ENCODE peak calls at places on chromosome 5, in ten cellular contexts. One of them, this sample, is unnamed.
A peak's percentile ranks its signal among the peaks of the same experiment; 100 is the strongest.

GRCh38 chr5:132471006-132471907 is 19.3 kb downstream of the IRF1 start:
- DNase-seq in stimulated activated CD8-positive, alpha-beta memory T cell treated with anti-CD3 and anti-CD28 coated beads, Interleukin-2, amount 100 ng/mL, for 48 hours: no peak
- DNase-seq in lung microvascular endothelial cell: no peak
- DNase-seq in endodermal cell: no peak
- DNase-seq in OCI-LY7: no peak
- DNase-seq in omental fat pad: peak; percentile 13
- DNase-seq in COR-L47: peak; percentile 73
- DNase-seq in NCI-H2081: no peak
- DNase-seq in GM04503: no peak
- DNase-seq in stimulated activated CD4-positive, alpha-beta T cell treated with anti-CD3 and anti-CD28 coated beads, Interleukin-15, amount 100 ng/mL, for 48 hours: no peak
- DNase-seq in this sample: no peak

GRCh38 chr5:178290376-178290775 is 57.8 kb upstream of the PHYKPL start:
- DNase-seq in COR-L47: no peak
- DNase-seq in stimulated activated CD8-positive, alpha-beta memory T cell treated with anti-CD3 and anti-CD28 coated beads, Interleukin-2, amount 100 ng/mL, for 48 hours: no peak
- DNase-seq in omental fat pad: no peak
- DNase-seq in lung microvascular endothelial cell: no peak
- DNase-seq in stimulated activated CD4-positive, alpha-beta T cell treated with anti-CD3 and anti-CD28 coated beads, Interleukin-15, amount 100 ng/mL, for 48 hours: no peak
- DNase-seq in NCI-H2081: no peak
- DNase-seq in GM04503: no peak
- DNase-seq in endodermal cell: no peak
- DNase-seq in OCI-LY7: no peak
- DNase-seq in this sample: no peak

GRCh38 chr5:152288499-152288898 is 116.6 kb downstream of the NMUR2 start:
- DNase-seq in GM04503: no peak
- DNase-seq in COR-L47: no peak
- DNase-seq in stimulated activated CD8-positive, alpha-beta memory T cell treated with anti-CD3 and anti-CD28 coated beads, Interleukin-2, amount 100 ng/mL, for 48 hours: no peak
- DNase-seq in NCI-H2081: no peak
- DNase-seq in stimulated activated CD4-positive, alpha-beta T cell treated with anti-CD3 and anti-CD28 coated beads, Interleukin-15, amount 100 ng/mL, for 48 hours: no peak
- DNase-seq in omental fat pad: no peak
- DNase-seq in endodermal cell: no peak
- DNase-seq in OCI-LY7: no peak
- DNase-seq in lung microvascular endothelial cell: no peak
- DNase-seq in this sample: no peak

GRCh38 chr5:626850-627249 is 14.7 kb downstream of the CEP72 start:
- DNase-seq in NCI-H2081: no peak
- DNase-seq in stimulated activated CD8-positive, alpha-beta memory T cell treated with anti-CD3 and anti-CD28 coated beads, Interleukin-2, amount 100 ng/mL, for 48 hours: no peak
- DNase-seq in omental fat pad: no peak
- DNase-seq in endodermal cell: no peak
- DNase-seq in OCI-LY7: no peak
- DNase-seq in GM04503: no peak
- DNase-seq in lung microvascular endothelial cell: no peak
- DNase-seq in COR-L47: no peak
- DNase-seq in stimulated activated CD4-positive, alpha-beta T cell treated with anti-CD3 and anti-CD28 coated beads, Interleukin-15, amount 100 ng/mL, for 48 hours: no peak
- DNase-seq in this sample: no peak

GRCh38 chr5:14107536-14107935 is 35.6 kb upstream of the TRIO start:
- DNase-seq in COR-L47: no peak
- DNase-seq in OCI-LY7: no peak
- DNase-seq in stimulated activated CD8-positive, alpha-beta memory T cell treated with anti-CD3 and anti-CD28 coated beads, Interleukin-2, amount 100 ng/mL, for 48 hours: no peak
- DNase-seq in NCI-H2081: no peak
- DNase-seq in endodermal cell: no peak
- DNase-seq in stimulated activated CD4-positive, alpha-beta T cell treated with anti-CD3 and anti-CD28 coated beads, Interleukin-15, amount 100 ng/mL, for 48 hours: no peak
- DNase-seq in omental fat pad: no peak
- DNase-seq in lung microvascular endothelial cell: peak; percentile 48
- DNase-seq in GM04503: no peak
- DNase-seq in this sample: no peak

GRCh38 chr5:6427689-6428088 is 21.0 kb upstream of the UBE2QL1 start:
- DNase-seq in COR-L47: no peak
- DNase-seq in stimulated activated CD8-positive, alpha-beta memory T cell treated with anti-CD3 and anti-CD28 coated beads, Interleukin-2, amount 100 ng/mL, for 48 hours: no peak
- DNase-seq in endodermal cell: no peak
- DNase-seq in NCI-H2081: no peak
- DNase-seq in GM04503: no peak
- DNase-seq in OCI-LY7: no peak
- DNase-seq in lung microvascular endothelial cell: no peak
- DNase-seq in stimulated activated CD4-positive, alpha-beta T cell treated with anti-CD3 and anti-CD28 coated beads, Interleukin-15, amount 100 ng/mL, for 48 hours: no peak
- DNase-seq in omental fat pad: no peak
- DNase-seq in this sample: no peak

GRCh38 chr5:143230676-143230996 is 172.8 kb downstream of the NR3C1 start:
- DNase-seq in COR-L47: no peak
- DNase-seq in endodermal cell: no peak
- DNase-seq in stimulated activated CD8-positive, alpha-beta memory T cell treated with anti-CD3 and anti-CD28 coated beads, Interleukin-2, amount 100 ng/mL, for 48 hours: no peak
- DNase-seq in GM04503: no peak
- DNase-seq in OCI-LY7: peak; percentile 38
- DNase-seq in stimulated activated CD4-positive, alpha-beta T cell treated with anti-CD3 and anti-CD28 coated beads, Interleukin-15, amount 100 ng/mL, for 48 hours: no peak
- DNase-seq in lung microvascular endothelial cell: no peak
- DNase-seq in NCI-H2081: no peak
- DNase-seq in omental fat pad: no peak
- DNase-seq in this sample: no peak

GRCh38 chr5:50320131-50320749 is 120.8 kb downstream of the EMB start:
- DNase-seq in COR-L47: no peak
- DNase-seq in stimulated activated CD8-positive, alpha-beta memory T cell treated with anti-CD3 and anti-CD28 coated beads, Interleukin-2, amount 100 ng/mL, for 48 hours: no peak
- DNase-seq in NCI-H2081: no peak
- DNase-seq in lung microvascular endothelial cell: no peak
- DNase-seq in stimulated activated CD4-positive, alpha-beta T cell treated with anti-CD3 and anti-CD28 coated beads, Interleukin-15, amount 100 ng/mL, for 48 hours: no peak
- DNase-seq in omental fat pad: no peak
- DNase-seq in OCI-LY7: peak; percentile 44
- DNase-seq in GM04503: no peak
- DNase-seq in endodermal cell: no peak
- DNase-seq in this sample: no peak

GRCh38 chr5:123700624-123701023 is 188.6 kb downstream of the CSNK1G3 start:
- DNase-seq in endodermal cell: no peak
- DNase-seq in lung microvascular endothelial cell: peak; percentile 95
- DNase-seq in OCI-LY7: no peak
- DNase-seq in COR-L47: no peak
- DNase-seq in omental fat pad: no peak
- DNase-seq in GM04503: peak; percentile 100
- DNase-seq in NCI-H2081: no peak
- DNase-seq in stimulated activated CD4-positive, alpha-beta T cell treated with anti-CD3 and anti-CD28 coated beads, Interleukin-15, amount 100 ng/mL, for 48 hours: no peak
- DNase-seq in stimulated activated CD8-positive, alpha-beta memory T cell treated with anti-CD3 and anti-CD28 coated beads, Interleukin-2, amount 100 ng/mL, for 48 hours: no peak
- DNase-seq in this sample: no peak

GRCh38 chr5:176387384-176387925 is 943 bp downstream of the NOP16 start:
- DNase-seq in stimulated activated CD4-positive, alpha-beta T cell treated with anti-CD3 and anti-CD28 coated beads, Interleukin-15, amount 100 ng/mL, for 48 hours: no peak
- DNase-seq in GM04503: no peak
- DNase-seq in omental fat pad: no peak
- DNase-seq in endodermal cell: no peak
- DNase-seq in lung microvascular endothelial cell: peak; percentile 14
- DNase-seq in OCI-LY7: peak; percentile 21
- DNase-seq in stimulated activated CD8-positive, alpha-beta memory T cell treated with anti-CD3 and anti-CD28 coated beads, Interleukin-2, amount 100 ng/mL, for 48 hours: no peak
- DNase-seq in COR-L47: no peak
- DNase-seq in NCI-H2081: no peak
- DNase-seq in this sample: no peak

GRCh38 chr5:7801898-7802614 is 48.9 kb downstream of the CFAP90 start:
- DNase-seq in omental fat pad: no peak
- DNase-seq in GM04503: no peak
- DNase-seq in stimulated activated CD4-positive, alpha-beta T cell treated with anti-CD3 and anti-CD28 coated beads, Interleukin-15, amount 100 ng/mL, for 48 hours: no peak
- DNase-seq in OCI-LY7: no peak
- DNase-seq in NCI-H2081: no peak
- DNase-seq in lung microvascular endothelial cell: no peak
- DNase-seq in COR-L47: no peak
- DNase-seq in stimulated activated CD8-positive, alpha-beta memory T cell treated with anti-CD3 and anti-CD28 coated beads, Interleukin-2, amount 100 ng/mL, for 48 hours: no peak
- DNase-seq in endodermal cell: no peak
- DNase-seq in this sample: no peak

GRCh38 chr5:148760945-148761638 is 65.3 kb upstream of the ADRB2 start:
- DNase-seq in OCI-LY7: no peak
- DNase-seq in lung microvascular endothelial cell: no peak
- DNase-seq in stimulated activated CD4-positive, alpha-beta T cell treated with anti-CD3 and anti-CD28 coated beads, Interleukin-15, amount 100 ng/mL, for 48 hours: no peak
- DNase-seq in COR-L47: no peak
- DNase-seq in stimulated activated CD8-positive, alpha-beta memory T cell treated with anti-CD3 and anti-CD28 coated beads, Interleukin-2, amount 100 ng/mL, for 48 hours: no peak
- DNase-seq in GM04503: no peak
- DNase-seq in endodermal cell: no peak
- DNase-seq in NCI-H2081: no peak
- DNase-seq in omental fat pad: no peak
- DNase-seq in this sample: no peak

GRCh38 chr5:153794327-153794726 is 244.4 kb downstream of the FAM114A2 start:
- DNase-seq in stimulated activated CD4-positive, alpha-beta T cell treated with anti-CD3 and anti-CD28 coated beads, Interleukin-15, amount 100 ng/mL, for 48 hours: no peak
- DNase-seq in lung microvascular endothelial cell: no peak
- DNase-seq in NCI-H2081: no peak
- DNase-seq in OCI-LY7: no peak
- DNase-seq in stimulated activated CD8-positive, alpha-beta memory T cell treated with anti-CD3 and anti-CD28 coated beads, Interleukin-2, amount 100 ng/mL, for 48 hours: no peak
- DNase-seq in endodermal cell: no peak
- DNase-seq in COR-L47: no peak
- DNase-seq in GM04503: no peak
- DNase-seq in omental fat pad: no peak
- DNase-seq in this sample: no peak

GRCh38 chr5:170945275-170945674 is 83.5 kb downstream of the RANBP17 start:
- DNase-seq in OCI-LY7: no peak
- DNase-seq in endodermal cell: no peak
- DNase-seq in lung microvascular endothelial cell: no peak
- DNase-seq in COR-L47: no peak
- DNase-seq in stimulated activated CD8-positive, alpha-beta memory T cell treated with anti-CD3 and anti-CD28 coated beads, Interleukin-2, amount 100 ng/mL, for 48 hours: no peak
- DNase-seq in GM04503: no peak
- DNase-seq in omental fat pad: no peak
- DNase-seq in NCI-H2081: no peak
- DNase-seq in stimulated activated CD4-positive, alpha-beta T cell treated with anti-CD3 and anti-CD28 coated beads, Interleukin-15, amount 100 ng/mL, for 48 hours: no peak
- DNase-seq in this sample: no peak

GRCh38 chr5:132263548-132264261 is 6.2 kb downstream of the PDLIM4 start:
- DNase-seq in COR-L47: no peak
- DNase-seq in GM04503: peak; percentile 79
- DNase-seq in stimulated activated CD8-positive, alpha-beta memory T cell treated with anti-CD3 and anti-CD28 coated beads, Interleukin-2, amount 100 ng/mL, for 48 hours: peak; percentile 35
- DNase-seq in stimulated activated CD4-positive, alpha-beta T cell treated with anti-CD3 and anti-CD28 coated beads, Interleukin-15, amount 100 ng/mL, for 48 hours: no peak
- DNase-seq in omental fat pad: peak; percentile 71
- DNase-seq in NCI-H2081: no peak
- DNase-seq in lung microvascular endothelial cell: peak; percentile 86
- DNase-seq in endodermal cell: peak; percentile 30
- DNase-seq in OCI-LY7: no peak
- DNase-seq in this sample: no peak

GRCh38 chr5:59272744-59273427 is 620.6 kb downstream of the PDE4D start:
- DNase-seq in lung microvascular endothelial cell: no peak
- DNase-seq in endodermal cell: no peak
- DNase-seq in OCI-LY7: no peak
- DNase-seq in NCI-H2081: no peak
- DNase-seq in COR-L47: no peak
- DNase-seq in GM04503: no peak
- DNase-seq in stimulated activated CD8-positive, alpha-beta memory T cell treated with anti-CD3 and anti-CD28 coated beads, Interleukin-2, amount 100 ng/mL, for 48 hours: no peak
- DNase-seq in stimulated activated CD4-positive, alpha-beta T cell treated with anti-CD3 and anti-CD28 coated beads, Interleukin-15, amount 100 ng/mL, for 48 hours: no peak
- DNase-seq in omental fat pad: no peak
- DNase-seq in this sample: no peak

GRCh38 chr5:37005252-37005651 is 128.7 kb downstream of the NIPBL start:
- DNase-seq in stimulated activated CD8-positive, alpha-beta memory T cell treated with anti-CD3 and anti-CD28 coated beads, Interleukin-2, amount 100 ng/mL, for 48 hours: no peak
- DNase-seq in COR-L47: no peak
- DNase-seq in GM04503: no peak
- DNase-seq in stimulated activated CD4-positive, alpha-beta T cell treated with anti-CD3 and anti-CD28 coated beads, Interleukin-15, amount 100 ng/mL, for 48 hours: no peak
- DNase-seq in NCI-H2081: no peak
- DNase-seq in endodermal cell: no peak
- DNase-seq in OCI-LY7: no peak
- DNase-seq in omental fat pad: no peak
- DNase-seq in lung microvascular endothelial cell: peak; percentile 76
- DNase-seq in this sample: no peak

GRCh38 chr5:126100767-126101166 is 322.4 kb upstream of the GRAMD2B start:
- DNase-seq in lung microvascular endothelial cell: no peak
- DNase-seq in stimulated activated CD4-positive, alpha-beta T cell treated with anti-CD3 and anti-CD28 coated beads, Interleukin-15, amount 100 ng/mL, for 48 hours: no peak
- DNase-seq in NCI-H2081: no peak
- DNase-seq in stimulated activated CD8-positive, alpha-beta memory T cell treated with anti-CD3 and anti-CD28 coated beads, Interleukin-2, amount 100 ng/mL, for 48 hours: no peak
- DNase-seq in GM04503: no peak
- DNase-seq in OCI-LY7: no peak
- DNase-seq in endodermal cell: peak; percentile 54
- DNase-seq in COR-L47: no peak
- DNase-seq in omental fat pad: no peak
- DNase-seq in this sample: no peak

GRCh38 chr5:88727705-88728313 is 155.2 kb downstream of the MEF2C start:
- DNase-seq in stimulated activated CD4-positive, alpha-beta T cell treated with anti-CD3 and anti-CD28 coated beads, Interleukin-15, amount 100 ng/mL, for 48 hours: no peak
- DNase-seq in stimulated activated CD8-positive, alpha-beta memory T cell treated with anti-CD3 and anti-CD28 coated beads, Interleukin-2, amount 100 ng/mL, for 48 hours: no peak
- DNase-seq in omental fat pad: no peak
- DNase-seq in endodermal cell: no peak
- DNase-seq in COR-L47: peak; percentile 15
- DNase-seq in lung microvascular endothelial cell: peak; percentile 40
- DNase-seq in NCI-H2081: peak; percentile 16
- DNase-seq in OCI-LY7: peak; percentile 60
- DNase-seq in GM04503: no peak
- DNase-seq in this sample: no peak

GRCh38 chr5:149485655-149486615 is 65.3 kb downstream of the CSNK1A1 start:
- DNase-seq in omental fat pad: peak; percentile 51
- DNase-seq in stimulated activated CD4-positive, alpha-beta T cell treated with anti-CD3 and anti-CD28 coated beads, Interleukin-15, amount 100 ng/mL, for 48 hours: no peak
- DNase-seq in COR-L47: peak; percentile 52
- DNase-seq in OCI-LY7: no peak
- DNase-seq in stimulated activated CD8-positive, alpha-beta memory T cell treated with anti-CD3 and anti-CD28 coated beads, Interleukin-2, amount 100 ng/mL, for 48 hours: no peak
- DNase-seq in GM04503: peak; percentile 100
- DNase-seq in NCI-H2081: peak; percentile 6
- DNase-seq in endodermal cell: no peak
- DNase-seq in lung microvascular endothelial cell: peak; percentile 99
- DNase-seq in this sample: no peak

GRCh38 chr5:88393721-88394530 is 125.3 kb upstream of the TMEM161B start:
- DNase-seq in stimulated activated CD4-positive, alpha-beta T cell treated with anti-CD3 and anti-CD28 coated beads, Interleukin-15, amount 100 ng/mL, for 48 hours: no peak
- DNase-seq in NCI-H2081: no peak
- DNase-seq in omental fat pad: no peak
- DNase-seq in endodermal cell: no peak
- DNase-seq in lung microvascular endothelial cell: no peak
- DNase-seq in OCI-LY7: no peak
- DNase-seq in GM04503: no peak
- DNase-seq in COR-L47: no peak
- DNase-seq in stimulated activated CD8-positive, alpha-beta memory T cell treated with anti-CD3 and anti-CD28 coated beads, Interleukin-2, amount 100 ng/mL, for 48 hours: no peak
- DNase-seq in this sample: no peak

GRCh38 chr5:138544171-138545134 is 1.4 kb upstream of the ETF1 start:
- DNase-seq in omental fat pad: no peak
- DNase-seq in lung microvascular endothelial cell: peak; percentile 49
- DNase-seq in NCI-H2081: no peak
- DNase-seq in GM04503: no peak
- DNase-seq in stimulated activated CD4-positive, alpha-beta T cell treated with anti-CD3 and anti-CD28 coated beads, Interleukin-15, amount 100 ng/mL, for 48 hours: no peak
- DNase-seq in OCI-LY7: no peak
- DNase-seq in stimulated activated CD8-positive, alpha-beta memory T cell treated with anti-CD3 and anti-CD28 coated beads, Interleukin-2, amount 100 ng/mL, for 48 hours: no peak
- DNase-seq in COR-L47: no peak
- DNase-seq in endodermal cell: no peak
- DNase-seq in this sample: no peak